ENCODE peak calls at places on chromosomes 5 and 9, in four cellular contexts. S, Q, I and R are unnamed samples.

GRCh38 chr5:168647083-168647482 is 67.9 kb upstream of the PANK3 start:
- DNase-seq in I (no peak), Q (no peak), S (peak), R (no peak)

GRCh38 chr5:34870382-34870781 is 31.4 kb downstream of the TTC23L start:
- DNase-seq in S (no peak), I (no peak), Q (no peak), R (no peak)

GRCh38 chr9:110135858-110136257 is 72.1 kb downstream of the C9orf152 start:
- DNase-seq in I (no peak), S (no peak), Q (no peak), R (no peak)

GRCh38 chr5:181217111-181217804 is 5.8 kb upstream of the TRIM41 start:
- DNase-seq in S (peak), Q (no peak), I (no peak), R (no peak)

GRCh38 chr5:39191216-39191615 is 28.1 kb downstream of the FYB1 start:
- DNase-seq in Q (no peak), I (no peak), S (no peak), R (no peak)

GRCh38 chr9:99377790-99378775 is 156.0 kb downstream of the SEC61B start:
- DNase-seq in S (no peak), I (no peak), Q (no peak), R (no peak)

GRCh38 chr9:111897831-111898144 is 1.2 kb downstream of the UGCG start:
- DNase-seq in Q (peak), I (no peak), S (no peak), R (no peak)

GRCh38 chr9:37511006-37511714 is 25.4 kb downstream of the POLR1E start:
- DNase-seq in I (no peak), S (no peak), Q (no peak), R (no peak)

GRCh38 chr5:110784901-110785300 is 46.1 kb downstream of the SLC25A46 start:
- DNase-seq in I (no peak), Q (no peak), S (no peak), R (no peak)

GRCh38 chr9:133050142-133050541 is 11.6 kb upstream of the CEL start:
- DNase-seq in S (peak), Q (no peak), I (no peak), R (peak)

GRCh38 chr9:113309204-113309813 is 6.1 kb upstream of the RNF183 start:
- DNase-seq in S (peak), I (no peak), Q (peak), R (no peak)

GRCh38 chr9:99057665-99058625 is 47.0 kb upstream of the TGFBR1 start:
- DNase-seq in I (no peak), Q (peak), S (peak), R (no peak)

GRCh38 chr9:98410185-98410697 is 154.8 kb upstream of the TBC1D2 start:
- DNase-seq in S (peak), Q (peak), I (no peak), R (no peak)